ENCODE peak calls at places on chromosomes 6 and 20, in eight cellular contexts. One of them, this sample, is unnamed.

GRCh38 chr6:30154709-30155521 is 6.1 kb downstream of the TRIM10 start:
- DNase-seq in endothelial cell: no peak
- DNase-seq in progenitor cell of endocrine pancreas: no peak
- DNase-seq in MM.1S: peak
- DNase-seq in lower leg skin: no peak
- DNase-seq in breast epithelium: no peak
- DNase-seq in GM12864: no peak
- DNase-seq in left lung: no peak
- DNase-seq in this sample: no peak

GRCh38 chr6:26199057-26199772 is 112.0 kb downstream of the HFE start:
- DNase-seq in endothelial cell: peak
- DNase-seq in MM.1S: peak
- DNase-seq in breast epithelium: no peak
- DNase-seq in left lung: peak
- DNase-seq in lower leg skin: peak
- DNase-seq in progenitor cell of endocrine pancreas: no peak
- DNase-seq in GM12864: peak
- DNase-seq in this sample: peak

GRCh38 chr6:7787137-7787575 is 61.3 kb downstream of the BMP6 start:
- DNase-seq in GM12864: no peak
- DNase-seq in breast epithelium: no peak
- DNase-seq in endothelial cell: no peak
- DNase-seq in progenitor cell of endocrine pancreas: no peak
- DNase-seq in lower leg skin: no peak
- DNase-seq in MM.1S: no peak
- DNase-seq in left lung: no peak
- DNase-seq in this sample: no peak

GRCh38 chr6:20700375-20700774 is 166.1 kb downstream of the CDKAL1 start:
- DNase-seq in breast epithelium: no peak
- DNase-seq in GM12864: no peak
- DNase-seq in progenitor cell of endocrine pancreas: no peak
- DNase-seq in left lung: no peak
- DNase-seq in lower leg skin: no peak
- DNase-seq in MM.1S: no peak
- DNase-seq in endothelial cell: no peak
- DNase-seq in this sample: no peak

GRCh38 chr20:45038747-45039469 is 62.0 kb downstream of the KCNS1 start:
- DNase-seq in MM.1S: no peak
- DNase-seq in breast epithelium: no peak
- DNase-seq in endothelial cell: no peak
- DNase-seq in GM12864: no peak
- DNase-seq in lower leg skin: no peak
- DNase-seq in progenitor cell of endocrine pancreas: no peak
- DNase-seq in left lung: no peak
- DNase-seq in this sample: no peak

GRCh38 chr20:46289416-46289815 is 18.9 kb downstream of the CDH22 start:
- DNase-seq in GM12864: no peak
- DNase-seq in breast epithelium: no peak
- DNase-seq in progenitor cell of endocrine pancreas: no peak
- DNase-seq in MM.1S: no peak
- DNase-seq in lower leg skin: no peak
- DNase-seq in endothelial cell: no peak
- DNase-seq in left lung: no peak
- DNase-seq in this sample: no peak

GRCh38 chr20:56796345-56796744 is 167.2 kb downstream of the TFAP2C start:
- DNase-seq in left lung: no peak
- DNase-seq in progenitor cell of endocrine pancreas: no peak
- DNase-seq in endothelial cell: no peak
- DNase-seq in GM12864: no peak
- DNase-seq in breast epithelium: no peak
- DNase-seq in MM.1S: no peak
- DNase-seq in lower leg skin: no peak
- DNase-seq in this sample: no peak

GRCh38 chr20:34634392-34634791 is 42.5 kb downstream of the PIGU start:
- DNase-seq in breast epithelium: no peak
- DNase-seq in lower leg skin: no peak
- DNase-seq in MM.1S: no peak
- DNase-seq in endothelial cell: no peak
- DNase-seq in GM12864: no peak
- DNase-seq in progenitor cell of endocrine pancreas: no peak
- DNase-seq in left lung: no peak
- DNase-seq in this sample: no peak

GRCh38 chr6:41636803-41637178 is 1.5 kb upstream of the MDFI start:
- DNase-seq in left lung: peak
- DNase-seq in breast epithelium: peak
- DNase-seq in lower leg skin: peak
- DNase-seq in MM.1S: no peak
- DNase-seq in endothelial cell: peak
- DNase-seq in progenitor cell of endocrine pancreas: peak
- DNase-seq in GM12864: no peak
- DNase-seq in this sample: no peak

GRCh38 chr6:3849681-3850450 is 693 bp downstream of the FAM50B start:
- DNase-seq in left lung: peak
- DNase-seq in GM12864: no peak
- DNase-seq in lower leg skin: peak
- DNase-seq in breast epithelium: no peak
- DNase-seq in MM.1S: no peak
- DNase-seq in progenitor cell of endocrine pancreas: no peak
- DNase-seq in endothelial cell: no peak
- DNase-seq in this sample: no peak

GRCh38 chr6:70398783-70399730 is 14.3 kb upstream of the FAM135A start:
- DNase-seq in lower leg skin: no peak
- DNase-seq in left lung: peak
- DNase-seq in MM.1S: no peak
- DNase-seq in GM12864: no peak
- DNase-seq in breast epithelium: no peak
- DNase-seq in endothelial cell: no peak
- DNase-seq in progenitor cell of endocrine pancreas: no peak
- DNase-seq in this sample: no peak

GRCh38 chr6:106658469-106658868 is 29.1 kb downstream of the QRSL1 start:
- DNase-seq in left lung: no peak
- DNase-seq in MM.1S: no peak
- DNase-seq in progenitor cell of endocrine pancreas: no peak
- DNase-seq in endothelial cell: no peak
- DNase-seq in GM12864: no peak
- DNase-seq in lower leg skin: no peak
- DNase-seq in breast epithelium: no peak
- DNase-seq in this sample: no peak

GRCh38 chr20:58048096-58048702 is 180.3 kb downstream of the ANKRD60 start:
- DNase-seq in breast epithelium: no peak
- DNase-seq in MM.1S: peak
- DNase-seq in progenitor cell of endocrine pancreas: peak
- DNase-seq in GM12864: no peak
- DNase-seq in left lung: no peak
- DNase-seq in lower leg skin: peak
- DNase-seq in endothelial cell: peak
- DNase-seq in this sample: no peak

GRCh38 chr6:148175511-148176188 is 167.0 kb upstream of the SASH1 start:
- DNase-seq in left lung: no peak
- DNase-seq in endothelial cell: no peak
- DNase-seq in progenitor cell of endocrine pancreas: no peak
- DNase-seq in MM.1S: no peak
- DNase-seq in breast epithelium: no peak
- DNase-seq in GM12864: no peak
- DNase-seq in lower leg skin: no peak
- DNase-seq in this sample: no peak

GRCh38 chr20:51211191-51211590 is 188.3 kb upstream of the KCNG1 start:
- DNase-seq in progenitor cell of endocrine pancreas: no peak
- DNase-seq in endothelial cell: no peak
- DNase-seq in left lung: no peak
- DNase-seq in GM12864: no peak
- DNase-seq in MM.1S: peak
- DNase-seq in lower leg skin: peak
- DNase-seq in breast epithelium: no peak
- DNase-seq in this sample: no peak

GRCh38 chr20:24379116-24379927 is 90.1 kb upstream of the SYNDIG1 start:
- DNase-seq in GM12864: no peak
- DNase-seq in progenitor cell of endocrine pancreas: no peak
- DNase-seq in left lung: peak
- DNase-seq in endothelial cell: no peak
- DNase-seq in lower leg skin: no peak
- DNase-seq in MM.1S: no peak
- DNase-seq in breast epithelium: no peak
- DNase-seq in this sample: no peak

GRCh38 chr20:62570897-62571666 is 71.2 kb upstream of the SLCO4A1 start:
- DNase-seq in breast epithelium: no peak
- DNase-seq in progenitor cell of endocrine pancreas: no peak
- DNase-seq in left lung: no peak
- DNase-seq in lower leg skin: no peak
- DNase-seq in GM12864: no peak
- DNase-seq in MM.1S: no peak
- DNase-seq in endothelial cell: no peak
- DNase-seq in this sample: no peak

GRCh38 chr20:62572980-62573379 is 69.3 kb upstream of the SLCO4A1 start:
- DNase-seq in lower leg skin: no peak
- DNase-seq in MM.1S: no peak
- DNase-seq in GM12864: no peak
- DNase-seq in progenitor cell of endocrine pancreas: no peak
- DNase-seq in breast epithelium: no peak
- DNase-seq in endothelial cell: no peak
- DNase-seq in left lung: no peak
- DNase-seq in this sample: no peak

GRCh38 chr20:62569615-62570014 is 72.7 kb upstream of the SLCO4A1 start:
- DNase-seq in lower leg skin: no peak
- DNase-seq in breast epithelium: no peak
- DNase-seq in progenitor cell of endocrine pancreas: no peak
- DNase-seq in GM12864: no peak
- DNase-seq in left lung: no peak
- DNase-seq in MM.1S: no peak
- DNase-seq in endothelial cell: no peak
- DNase-seq in this sample: no peak

GRCh38 chr20:62570403-62570802 is 71.9 kb upstream of the SLCO4A1 start:
- DNase-seq in breast epithelium: no peak
- DNase-seq in left lung: no peak
- DNase-seq in MM.1S: no peak
- DNase-seq in endothelial cell: no peak
- DNase-seq in lower leg skin: no peak
- DNase-seq in progenitor cell of endocrine pancreas: no peak
- DNase-seq in GM12864: no peak
- DNase-seq in this sample: no peak

GRCh38 chr20:62571667-62572344 is 70.5 kb upstream of the SLCO4A1 start:
- DNase-seq in GM12864: no peak
- DNase-seq in MM.1S: no peak
- DNase-seq in progenitor cell of endocrine pancreas: no peak
- DNase-seq in lower leg skin: no peak
- DNase-seq in endothelial cell: no peak
- DNase-seq in breast epithelium: no peak
- DNase-seq in left lung: no peak
- DNase-seq in this sample: no peak
- TF ChIP-seq CTCF in GM12864: no peak
- TF ChIP-seq CTCF in MM.1S: peak
- TF ChIP-seq CTCF in progenitor cell of endocrine pancreas: no peak
- TF ChIP-seq CTCF in lower leg skin: no peak
- TF ChIP-seq CTCF in endothelial cell: no peak
- TF ChIP-seq CTCF in breast epithelium: no peak
- TF ChIP-seq CTCF in left lung: no peak
- TF ChIP-seq CTCF in this sample: no peak

GRCh38 chr20:8829232-8829631 is 239.7 kb upstream of the PLCB4 start:
- DNase-seq in GM12864: no peak
- DNase-seq in progenitor cell of endocrine pancreas: no peak
- DNase-seq in breast epithelium: no peak
- DNase-seq in left lung: no peak
- DNase-seq in endothelial cell: no peak
- DNase-seq in MM.1S: no peak
- DNase-seq in lower leg skin: no peak
- DNase-seq in this sample: no peak
- TF ChIP-seq CTCF in GM12864: peak
- TF ChIP-seq CTCF in progenitor cell of endocrine pancreas: peak
- TF ChIP-seq CTCF in breast epithelium: no peak
- TF ChIP-seq CTCF in left lung: no peak
- TF ChIP-seq CTCF in endothelial cell: peak
- TF ChIP-seq CTCF in MM.1S: peak
- TF ChIP-seq CTCF in lower leg skin: no peak
- TF ChIP-seq CTCF in this sample: no peak

GRCh38 chr6:6577736-6578135 is 10.8 kb upstream of the LY86 start:
- DNase-seq in progenitor cell of endocrine pancreas: no peak
- DNase-seq in left lung: no peak
- DNase-seq in GM12864: no peak
- DNase-seq in MM.1S: no peak
- DNase-seq in breast epithelium: no peak
- DNase-seq in endothelial cell: no peak
- DNase-seq in lower leg skin: peak
- DNase-seq in this sample: no peak
- TF ChIP-seq CTCF in progenitor cell of endocrine pancreas: no peak
- TF ChIP-seq CTCF in left lung: no peak
- TF ChIP-seq CTCF in GM12864: no peak
- TF ChIP-seq CTCF in MM.1S: no peak
- TF ChIP-seq CTCF in breast epithelium: no peak
- TF ChIP-seq CTCF in endothelial cell: no peak
- TF ChIP-seq CTCF in lower leg skin: no peak
- TF ChIP-seq CTCF in this sample: no peak

DNA sequence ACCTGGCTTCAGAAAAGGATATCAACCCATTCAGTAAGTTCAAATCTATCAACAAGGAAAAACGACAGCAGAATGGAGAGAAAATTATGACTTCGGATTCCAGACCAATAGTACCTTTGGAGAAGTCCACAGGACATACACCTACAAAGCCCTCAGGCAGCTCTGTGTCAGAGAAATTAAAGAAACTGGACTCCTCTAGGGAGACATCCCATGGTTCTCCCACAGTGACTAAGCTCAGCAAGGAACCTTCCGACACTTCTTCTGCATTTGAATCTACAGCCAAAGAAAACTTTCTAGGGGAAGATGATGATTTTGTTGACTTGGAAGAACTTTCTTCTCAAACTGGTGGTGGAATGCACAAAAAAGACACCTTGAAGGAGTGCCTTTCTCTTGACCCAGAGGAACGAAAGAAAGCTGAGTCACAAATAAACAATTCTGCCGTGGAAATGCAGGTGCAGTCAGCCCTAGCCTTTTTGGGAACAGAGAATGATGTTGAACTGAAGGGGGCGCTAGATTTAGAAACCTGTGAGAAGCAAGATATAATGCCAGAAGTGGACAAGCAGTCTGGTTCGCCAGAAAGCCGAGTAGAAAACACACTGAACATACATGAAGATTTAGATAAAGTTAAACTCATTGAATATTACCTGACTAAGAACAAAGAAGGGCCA is 67.4 kb upstream of the HINT3 start:
- DNase-seq in breast epithelium: no peak
- DNase-seq in progenitor cell of endocrine pancreas: no peak
- DNase-seq in endothelial cell: peak
- DNase-seq in MM.1S: peak
- DNase-seq in GM12864: no peak
- DNase-seq in lower leg skin: no peak
- DNase-seq in left lung: no peak
- DNase-seq in this sample: no peak
- TF ChIP-seq CTCF in breast epithelium: no peak
- TF ChIP-seq CTCF in progenitor cell of endocrine pancreas: peak
- TF ChIP-seq CTCF in endothelial cell: peak
- TF ChIP-seq CTCF in MM.1S: peak
- TF ChIP-seq CTCF in GM12864: peak
- TF ChIP-seq CTCF in lower leg skin: no peak
- TF ChIP-seq CTCF in left lung: peak
- TF ChIP-seq CTCF in this sample: peak

DNA sequence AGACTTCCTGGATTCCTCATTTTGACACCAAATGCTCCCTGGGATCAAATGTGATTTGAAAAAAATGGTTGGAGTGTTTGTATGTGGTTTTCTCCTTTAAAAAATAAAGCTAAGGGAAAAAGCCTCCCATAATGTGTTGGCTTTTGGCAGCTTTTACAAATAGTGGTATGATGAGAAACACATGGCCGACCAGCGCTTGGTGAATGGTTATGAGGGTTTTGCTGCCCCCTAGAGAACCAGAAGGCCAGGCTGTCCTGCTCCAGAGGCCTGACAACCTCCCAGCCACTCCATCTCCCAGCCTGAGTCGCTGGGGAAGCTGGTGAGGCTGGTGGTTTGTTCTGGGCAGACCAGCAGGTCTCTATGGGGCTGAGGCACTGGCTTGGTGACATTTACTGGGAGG is 69.3 kb downstream of the CLIC5 start:
- DNase-seq in left lung: peak
- DNase-seq in MM.1S: no peak
- DNase-seq in endothelial cell: peak
- DNase-seq in breast epithelium: no peak
- DNase-seq in GM12864: no peak
- DNase-seq in lower leg skin: no peak
- DNase-seq in progenitor cell of endocrine pancreas: no peak
- DNase-seq in this sample: no peak
- TF ChIP-seq CTCF in left lung: no peak
- TF ChIP-seq CTCF in MM.1S: no peak
- TF ChIP-seq CTCF in endothelial cell: no peak
- TF ChIP-seq CTCF in breast epithelium: no peak
- TF ChIP-seq CTCF in GM12864: no peak
- TF ChIP-seq CTCF in lower leg skin: no peak
- TF ChIP-seq CTCF in progenitor cell of endocrine pancreas: peak
- TF ChIP-seq CTCF in this sample: no peak

This sample was measured in D721Med.